ENCODE peak calls at places on chromosomes 5 and 9, in ten cellular contexts. C is fibroblast of the aortic adventitia; G is CD4-positive, alpha-beta T cell; W is T-helper 17 cell; Z is astrocyte; Q is iPS-NIHi11; P is colonic mucosa; Y is left ventricle myocardium inferior; F is GM19239; N is COLO829. B is an unnamed sample.
A peak's percentile ranks its signal among the peaks of the same experiment; 100 is the strongest.

GRCh38 chr5:179275381-179275878 is 69.8 kb downstream of the ADAMTS2 start:
- DNase-seq in N (no peak), Z (no peak), F (no peak), Q (no peak), G (no peak), W (no peak), P (no peak), C (no peak), Y (no peak), B (no peak)

GRCh38 chr5:56172225-56172624 is 60.9 kb downstream of the ANKRD55 start:
- DNase-seq in Y (no peak), C (peak; percentile 96), N (no peak), F (no peak), P (no peak), Z (peak; percentile 63), Q (no peak), W (no peak), G (no peak), B (no peak)

GRCh38 chr5:77628840-77629552 is 9.5 kb downstream of the OTP start:
- DNase-seq in F (no peak), P (no peak), Y (no peak), N (no peak), C (no peak), W (no peak), Q (peak; percentile 21), Z (no peak), G (no peak), B (no peak)

GRCh38 chr5:172505840-172506638 is 51.7 kb upstream of the SH3PXD2B start:
- DNase-seq in Q (no peak), Z (no peak), W (no peak), Y (no peak), C (no peak), P (peak; percentile 12), G (no peak), F (no peak), N (no peak), B (peak; percentile 1)

GRCh38 chr5:93411716-93412115 is 169.3 kb downstream of the NR2F1-AS1 start:
- DNase-seq in Y (no peak), Q (no peak), N (no peak), P (no peak), C (no peak), Z (no peak), G (no peak), W (no peak), F (no peak), B (no peak)

GRCh38 chr9:134065720-134066419 is 2.0 kb downstream of the BRD3 start:
- DNase-seq in C (peak; percentile 52), Y (no peak), F (peak; percentile 89), P (peak; percentile 64), W (no peak), G (peak; percentile 22), Z (peak; percentile 57), N (peak; percentile 40), Q (peak; percentile 23), B (peak; percentile 76)

GRCh38 chr9:88991066-88992030 is at the start of gene S1PR3:
- DNase-seq in Q (peak; percentile 96), W (no peak), Z (no peak), N (no peak), Y (peak; percentile 77), G (no peak), F (no peak), P (no peak), C (peak; percentile 32), B (no peak)

GRCh38 chr5:141641634-141642278 is 5.0 kb downstream of the RELL2 start:
- DNase-seq in P (no peak), C (peak; percentile 59), Y (no peak), Q (no peak), G (no peak), F (no peak), N (no peak), Z (peak; percentile 62), W (no peak), B (no peak)

GRCh38 chr5:147539053-147539452 is 29.2 kb upstream of the DPYSL3 start:
- DNase-seq in C (no peak), Y (no peak), P (no peak), Q (no peak), Z (peak; percentile 61), G (no peak), W (no peak), N (no peak), F (no peak), B (no peak)

GRCh38 chr9:70100362-70100761 is 56.7 kb downstream of the MAMDC2 start:
- DNase-seq in Z (peak; percentile 59), W (no peak), Q (no peak), Y (no peak), F (no peak), G (no peak), C (peak; percentile 66), N (no peak), P (no peak), B (no peak)

GRCh38 chr5:179285236-179285635 is 60.0 kb downstream of the ADAMTS2 start:
- DNase-seq in P (no peak), N (no peak), G (no peak), Z (no peak), Q (no peak), F (no peak), Y (peak; percentile 80), C (no peak), W (no peak), B (no peak)